ENCODE peak calls at places on chromosomes 4 and X, in five cellular contexts. R is psoas muscle; D is SJSA1; Y is CD8-positive, alpha-beta memory T cell; B is endodermal cell. K is an unnamed sample. For H3K4me1, the result is how much of the 10 kb centered on the place peaks cover.

GRCh38 chr4:146585761-146586333 is 52.8 kb upstream of the POU4F2 start:
- DNase-seq in R (no peak), D (no peak), Y (no peak), B (no peak), K (no peak)

GRCh38 chr4:40369437-40370278 is 34.5 kb downstream of the CHRNA9 start:
- DNase-seq in R (no peak), D (no peak), Y (no peak), B (no peak), K (no peak)

GRCh38 chrX:136250191-136251041 is 784 bp downstream of the MAP7D3 start:
- DNase-seq in R (no peak), D (no peak), Y (no peak), B (peak), K (no peak)

GRCh38 chrX:906586-906985 is 276.0 kb downstream of the SHOX start:
- DNase-seq in R (no peak), D (peak), Y (no peak), B (no peak), K (no peak)

GRCh38 chrX:31130457-31131215 is 58.8 kb upstream of the FTHL17 start:
- DNase-seq in R (no peak), D (no peak), Y (no peak), B (no peak), K (no peak)

GRCh38 chr4:40395908-40396806 is 61.0 kb downstream of the CHRNA9 start:
- DNase-seq in R (peak), D (no peak), Y (no peak), B (peak), K (peak)

GRCh38 chr4:21795091-21795490 is 153.5 kb downstream of the KCNIP4 start:
- DNase-seq in R (no peak), D (no peak), Y (peak), B (no peak), K (no peak)

GRCh38 chr4:147831452-147832192 is 99.7 kb downstream of the ARHGAP10 start:
- DNase-seq in R (peak), D (peak), Y (no peak), B (no peak), K (no peak)

GRCh38 chrX:148507413-148507812 is 7.0 kb downstream of the AFF2 start:
- DNase-seq in R (no peak), D (no peak), Y (no peak), B (no peak), K (no peak)

GRCh38 chr4:17189322-17189721 is 290.9 kb upstream of the LDB2 start:
- DNase-seq in R (no peak), D (no peak), Y (no peak), B (no peak), K (no peak)

GRCh38 chr4:140049024-140049923 is 104.7 kb downstream of the MAML3 start:
- DNase-seq in R (no peak), D (no peak), Y (peak), B (peak), K (no peak)

GRCh38 chr4:184815046-184815877 is 10.5 kb downstream of the ACSL1 start:
- DNase-seq in R (peak), D (no peak), Y (no peak), B (peak), K (peak)

GRCh38 chrX:129782015-129782495 is 2.3 kb downstream of the SASH3 start:
- DNase-seq in R (no peak), D (no peak), Y (no peak), B (no peak), K (no peak)

GRCh38 chr4:104901438-104901837 is 245.2 kb upstream of the TET2 start:
- DNase-seq in R (no peak), D (no peak), Y (no peak), B (peak), K (no peak)

GRCh38 chr4:185112104-185112503 is 31.0 kb upstream of the SLC25A4 start:
- DNase-seq in R (no peak), D (peak), Y (no peak), B (no peak), K (no peak)

GRCh38 chr4:80069837-80070788 is 2.9 kb downstream of the ANTXR2 start:
- DNase-seq in R (no peak), D (no peak), Y (no peak), B (no peak), K (no peak)

GRCh38 chr4:128751354-128751753 is 58.1 kb upstream of the JADE1 start:
- DNase-seq in R (no peak), D (no peak), Y (no peak), B (no peak), K (no peak)

GRCh38 chrX:24494544-24495113 is 29.5 kb downstream of the PDK3 start:
- DNase-seq in R (no peak), D (peak), Y (no peak), B (no peak), K (no peak)

GRCh38 chrX:153379508-153379907 is 21.6 kb downstream of the PNMA6E start:
- DNase-seq in R (no peak), D (no peak), Y (no peak), B (no peak), K (no peak)

GRCh38 chrX:153379971-153380581 is 21.1 kb downstream of the PNMA6E start:
- DNase-seq in R (no peak), D (no peak), Y (no peak), B (no peak), K (no peak)

GRCh38 chrX:153382563-153383482 is 18.3 kb downstream of the PNMA6E start:
- DNase-seq in R (no peak), D (no peak), Y (no peak), B (no peak), K (no peak)

GRCh38 chrX:153380691-153381090 is 20.5 kb downstream of the PNMA6E start:
- DNase-seq in R (no peak), D (no peak), Y (no peak), B (no peak), K (no peak)

GRCh38 chrX:153381684-153382532 is 19.2 kb downstream of the PNMA6E start:
- DNase-seq in R (no peak), D (no peak), Y (no peak), B (peak), K (no peak)
- H3K4me1 ChIP-seq in R (under half), D (under half), Y (under half), B (under half), K (under half)

GRCh38 chrX:39174761-39175417 is 373.6 kb downstream of the MID1IP1 start:
- DNase-seq in R (no peak), D (no peak), Y (peak), B (no peak), K (no peak)
- H3K27ac ChIP-seq in R (no peak), D (no peak), Y (no peak), B (no peak), K (no peak)

GRCh38 chrX:49303346-49303745 is at the start of gene GAGE10:
- DNase-seq in R (no peak), D (no peak), Y (no peak), B (no peak), K (no peak)

GRCh38 chrX:49310371-49310770 is 6.9 kb downstream of the GAGE10 start:
- DNase-seq in R (no peak), D (no peak), Y (no peak), B (peak), K (no peak)

GRCh38 chrX:49309401-49309981 is 6.0 kb downstream of the GAGE10 start:
- DNase-seq in R (no peak), D (no peak), Y (peak), B (peak), K (no peak)

GRCh38 chrX:49308604-49309269 is 5.3 kb downstream of the GAGE10 start:
- DNase-seq in R (no peak), D (no peak), Y (peak), B (no peak), K (peak)
- H3K4me1 ChIP-seq in R (under half), D (under half), Y (under half), B (under half), K (under half)

GRCh38 chr4:150581206-150581605 is 745 bp upstream of the MAB21L2 start:
- DNase-seq in R (no peak), D (no peak), Y (no peak), B (no peak), K (no peak)
- H3K27ac ChIP-seq in R (no peak), D (no peak), Y (no peak), B (no peak), K (no peak)

GRCh38 chr4:5638316-5638715 is 70.0 kb downstream of the EVC2 start:
- DNase-seq in R (no peak), D (no peak), Y (no peak), B (no peak), K (no peak)
- H3K4me1 ChIP-seq in R (under half), D (under half), Y (under half), B (under half), K (under half)

GRCh38 chr4:172818901-172819300 is 349.7 kb upstream of the GALNT7 start:
- DNase-seq in R (no peak), D (no peak), Y (no peak), B (no peak), K (no peak)
- H3K27ac ChIP-seq in R (no peak), D (no peak), Y (no peak), B (no peak), K (no peak)

DNA sequence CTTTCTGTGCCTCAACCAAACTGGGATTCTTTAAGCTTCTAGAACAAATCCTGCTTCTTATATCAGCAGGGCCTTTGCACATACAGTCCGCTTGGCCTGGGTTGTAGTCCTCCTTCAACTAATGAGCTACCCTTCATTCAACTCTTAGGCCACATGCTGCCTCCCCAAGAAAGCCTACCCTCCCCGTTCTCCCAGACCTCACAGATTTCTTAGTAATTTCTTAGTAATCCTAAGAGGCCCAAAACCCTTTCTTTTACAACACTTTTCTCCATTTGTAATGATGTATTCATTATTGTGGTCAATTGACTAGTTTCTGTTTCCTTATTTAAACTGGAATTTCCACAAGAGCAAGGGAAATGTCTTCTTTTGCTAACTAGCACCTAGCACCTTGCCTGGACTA is 233.1 kb downstream of the PPP1R2C start:
- DNase-seq in R (no peak), D (no peak), Y (no peak), B (no peak), K (no peak)
- H3K4me1 ChIP-seq in R (under half), D (under half), Y (under half), B (under half), K (under half)

GRCh38 chr4:163603246-163603645 is 108.8 kb downstream of the TMA16 start:
- DNase-seq in R (no peak), D (no peak), Y (no peak), B (no peak), K (no peak)
- H3K27ac ChIP-seq in R (no peak), D (no peak), Y (no peak), B (no peak), K (no peak)

GRCh38 chrX:69149466-69150293 is 15.6 kb downstream of the PJA1 start:
- DNase-seq in R (no peak), D (no peak), Y (no peak), B (peak), K (no peak)
- H3K4me1 ChIP-seq in R (under half), D (under half), Y (under half), B (under half), K (under half)